ENCODE peak calls at places on chromosomes 16 and 17, in six cellular contexts. E, T, L, C, Z and P are unnamed samples.

GRCh38 chr17:79942011-79942405 is 93.7 kb downstream of the TBC1D16 start:
- DNase-seq in Z (no peak), T (no peak), L (no peak), C (no peak), E (no peak), P (no peak)

GRCh38 chr17:48483471-48484131 is 47.2 kb downstream of the HOXB1 start:
- DNase-seq in Z (no peak), C (no peak), L (no peak), T (no peak), E (no peak), P (no peak)

GRCh38 chr16:30535777-30536190 is 1.1 kb upstream of the ZNF747 start:
- DNase-seq in T (peak), Z (peak), E (peak), L (no peak), C (peak), P (peak)

GRCh38 chr16:8882725-8883377 is 700 bp downstream of the LITAFD start:
- DNase-seq in T (no peak), E (no peak), L (no peak), C (no peak), Z (no peak), P (no peak)

GRCh38 chr16:27290582-27290981 is 22.0 kb upstream of the NSMCE1 start:
- DNase-seq in T (no peak), E (no peak), L (no peak), C (no peak), Z (no peak), P (no peak)

GRCh38 chr16:62190426-62190825 is 154.2 kb upstream of the CDH8 start:
- DNase-seq in L (no peak), T (peak), E (no peak), Z (no peak), C (no peak), P (no peak)

GRCh38 chr17:74635418-74635817 is 11.9 kb upstream of the CD300E start:
- DNase-seq in T (no peak), L (no peak), E (peak), C (no peak), Z (no peak), P (no peak)

GRCh38 chr17:55463600-55463999 is 42.0 kb upstream of the MMD start:
- DNase-seq in L (no peak), T (no peak), E (no peak), C (no peak), Z (no peak), P (no peak)

GRCh38 chr17:4721203-4722135 is 9.8 kb upstream of the MED11 start:
- DNase-seq in E (no peak), L (no peak), C (peak), Z (no peak), T (no peak), P (peak)

GRCh38 chr16:30567160-30567990 is 4.1 kb downstream of the ZNF688 start:
- DNase-seq in L (no peak), Z (no peak), C (no peak), T (no peak), E (no peak), P (no peak)

GRCh38 chr17:51029568-51030463 is 90.9 kb downstream of the SPAG9 start:
- DNase-seq in Z (no peak), T (no peak), L (no peak), C (peak), E (no peak), P (peak)

GRCh38 chr17:32915108-32915700 is 12.7 kb upstream of the TMEM98 start:
- DNase-seq in E (no peak), L (no peak), C (no peak), Z (no peak), T (no peak), P (peak)

GRCh38 chr17:68771867-68772515 is 170.8 kb upstream of the FAM20A start:
- DNase-seq in L (no peak), C (peak), Z (no peak), T (peak), E (peak), P (peak)

GRCh38 chr17:27539152-27539551 is 82.9 kb downstream of the KSR1 start:
- DNase-seq in C (no peak), L (no peak), E (no peak), Z (no peak), T (no peak), P (no peak)

GRCh38 chr16:28473714-28474265 is 1.7 kb upstream of the NPIPB7 start:
- DNase-seq in Z (no peak), T (no peak), L (no peak), C (no peak), E (no peak), P (no peak)

GRCh38 chr16:78045865-78046581 is 23.7 kb downstream of the CLEC3A start:
- DNase-seq in Z (no peak), L (peak), E (no peak), C (peak), T (peak), P (peak)

GRCh38 chr16:71467810-71468209 is 5.8 kb upstream of the ZNF23 start:
- DNase-seq in C (peak), Z (no peak), L (no peak), E (no peak), T (no peak), P (peak)

GRCh38 chr16:89618114-89618999 is 4.9 kb downstream of the DPEP1 start:
- DNase-seq in Z (no peak), E (no peak), L (no peak), T (no peak), C (no peak), P (no peak)

GRCh38 chr17:4304417-4305027 is 40.7 kb upstream of the ANKFY1 start:
- DNase-seq in E (peak), C (peak), Z (peak), L (no peak), T (peak), P (peak)

GRCh38 chr17:33651631-33652030 is 358.5 kb upstream of the ASIC2 start:
- DNase-seq in L (no peak), Z (no peak), C (no peak), E (no peak), T (no peak), P (no peak)

GRCh38 chr17:70378005-70378404 is 208.7 kb downstream of the KCNJ2 start:
- DNase-seq in T (no peak), C (no peak), L (no peak), Z (no peak), E (no peak), P (no peak)

GRCh38 chr17:43905400-43905984 is 1.8 kb downstream of the MPP2 start:
- DNase-seq in L (no peak), C (no peak), Z (peak), E (peak), T (no peak), P (no peak)

GRCh38 chr16:50581830-50582229 is 33.6 kb downstream of the NKD1 start:
- DNase-seq in L (no peak), T (no peak), Z (no peak), C (no peak), E (no peak), P (no peak)

GRCh38 chr16:89498839-89499238 is 8.5 kb upstream of the ANKRD11 start:
- DNase-seq in C (no peak), T (no peak), Z (no peak), L (no peak), E (no peak), P (no peak)